ENCODE peak calls at places on chromosomes 11 and 22, in ten cellular contexts. One of them, this sample, is unnamed.

GRCh38 chr11:27619936-27620335 is 80.3 kb downstream of the BDNF start:
- DNase-seq in transverse colon: no peak
- DNase-seq in endodermal cell: no peak
- DNase-seq in psoas muscle: no peak
- DNase-seq in cardiac muscle cell: no peak
- DNase-seq in kidney: no peak
- DNase-seq in stomach: no peak
- DNase-seq in MM.1S: no peak
- DNase-seq in A549: no peak
- DNase-seq in neural progenitor cell: no peak
- DNase-seq in this sample: no peak

GRCh38 chr11:84905411-84905810 is 721.7 kb downstream of the DLG2 start:
- DNase-seq in MM.1S: no peak
- DNase-seq in stomach: no peak
- DNase-seq in endodermal cell: no peak
- DNase-seq in A549: no peak
- DNase-seq in kidney: no peak
- DNase-seq in transverse colon: no peak
- DNase-seq in psoas muscle: no peak
- DNase-seq in cardiac muscle cell: no peak
- DNase-seq in neural progenitor cell: no peak
- DNase-seq in this sample: no peak

GRCh38 chr22:19687561-19688300 is 26.6 kb upstream of the SEPTIN5 start:
- DNase-seq in psoas muscle: peak; percentile 59
- DNase-seq in MM.1S: no peak
- DNase-seq in stomach: no peak
- DNase-seq in kidney: no peak
- DNase-seq in A549: no peak
- DNase-seq in transverse colon: no peak
- DNase-seq in neural progenitor cell: no peak
- DNase-seq in endodermal cell: peak; percentile 36
- DNase-seq in cardiac muscle cell: no peak
- DNase-seq in this sample: no peak

GRCh38 chr11:113697798-113698407 is 8.2 kb downstream of the TMPRSS5 start:
- DNase-seq in A549: no peak
- DNase-seq in cardiac muscle cell: no peak
- DNase-seq in transverse colon: no peak
- DNase-seq in neural progenitor cell: no peak
- DNase-seq in stomach: no peak
- DNase-seq in endodermal cell: no peak
- DNase-seq in psoas muscle: no peak
- DNase-seq in kidney: no peak
- DNase-seq in MM.1S: no peak
- DNase-seq in this sample: no peak

GRCh38 chr11:128783513-128783912 is 83.6 kb downstream of the KCNJ1 start:
- DNase-seq in stomach: no peak
- DNase-seq in kidney: no peak
- DNase-seq in cardiac muscle cell: no peak
- DNase-seq in neural progenitor cell: no peak
- DNase-seq in MM.1S: no peak
- DNase-seq in endodermal cell: no peak
- DNase-seq in psoas muscle: no peak
- DNase-seq in A549: no peak
- DNase-seq in transverse colon: no peak
- DNase-seq in this sample: no peak

GRCh38 chr11:109783842-109784241 is 309.4 kb upstream of the ZC3H12C start:
- DNase-seq in cardiac muscle cell: no peak
- DNase-seq in endodermal cell: no peak
- DNase-seq in neural progenitor cell: peak; percentile 25
- DNase-seq in stomach: no peak
- DNase-seq in kidney: no peak
- DNase-seq in transverse colon: peak; percentile 20
- DNase-seq in A549: no peak
- DNase-seq in MM.1S: peak; percentile 91
- DNase-seq in psoas muscle: no peak
- DNase-seq in this sample: no peak

GRCh38 chr22:20464096-20464614 is 26.5 kb upstream of the SCARF2 start:
- DNase-seq in cardiac muscle cell: no peak
- DNase-seq in stomach: no peak
- DNase-seq in MM.1S: peak; percentile 47
- DNase-seq in transverse colon: no peak
- DNase-seq in endodermal cell: no peak
- DNase-seq in A549: no peak
- DNase-seq in neural progenitor cell: no peak
- DNase-seq in kidney: peak; percentile 57
- DNase-seq in psoas muscle: no peak
- DNase-seq in this sample: no peak

GRCh38 chr11:30992513-30992849 is 377.1 kb downstream of the DCDC1 start:
- DNase-seq in stomach: no peak
- DNase-seq in MM.1S: peak; percentile 15
- DNase-seq in neural progenitor cell: no peak
- DNase-seq in cardiac muscle cell: no peak
- DNase-seq in endodermal cell: peak; percentile 54
- DNase-seq in A549: peak; percentile 35
- DNase-seq in kidney: no peak
- DNase-seq in psoas muscle: no peak
- DNase-seq in transverse colon: no peak
- DNase-seq in this sample: no peak

GRCh38 chr11:124762624-124763155 is 600 bp upstream of the ESAM start:
- DNase-seq in endodermal cell: no peak
- DNase-seq in transverse colon: peak; percentile 19
- DNase-seq in psoas muscle: no peak
- DNase-seq in stomach: no peak
- DNase-seq in neural progenitor cell: peak; percentile 67
- DNase-seq in A549: no peak
- DNase-seq in cardiac muscle cell: no peak
- DNase-seq in MM.1S: peak; percentile 27
- DNase-seq in kidney: peak; percentile 77
- DNase-seq in this sample: peak; percentile 4

GRCh38 chr11:124762077-124762623 is at the start of gene ESAM:
- DNase-seq in transverse colon: peak; percentile 84
- DNase-seq in cardiac muscle cell: no peak
- DNase-seq in neural progenitor cell: peak; percentile 72
- DNase-seq in stomach: peak; percentile 76
- DNase-seq in endodermal cell: peak; percentile 81
- DNase-seq in kidney: peak; percentile 86
- DNase-seq in A549: peak; percentile 31
- DNase-seq in MM.1S: peak; percentile 81
- DNase-seq in psoas muscle: peak; percentile 41
- DNase-seq in this sample: no peak

GRCh38 chr11:124761301-124762021 is 629 bp downstream of the ESAM start:
- DNase-seq in endodermal cell: peak; percentile 60
- DNase-seq in cardiac muscle cell: no peak
- DNase-seq in neural progenitor cell: peak; percentile 58
- DNase-seq in transverse colon: no peak
- DNase-seq in psoas muscle: peak; percentile 22
- DNase-seq in A549: no peak
- DNase-seq in kidney: no peak
- DNase-seq in stomach: no peak
- DNase-seq in MM.1S: no peak
- DNase-seq in this sample: no peak

GRCh38 chr11:124760806-124761205 is 1.3 kb downstream of the ESAM start:
- DNase-seq in A549: no peak
- DNase-seq in cardiac muscle cell: no peak
- DNase-seq in kidney: no peak
- DNase-seq in transverse colon: no peak
- DNase-seq in MM.1S: no peak
- DNase-seq in endodermal cell: peak; percentile 44
- DNase-seq in psoas muscle: no peak
- DNase-seq in stomach: no peak
- DNase-seq in neural progenitor cell: no peak
- DNase-seq in this sample: no peak

GRCh38 chr11:124763156-124763947 is 1.3 kb upstream of the ESAM start:
- DNase-seq in stomach: peak; percentile 92
- DNase-seq in transverse colon: peak; percentile 91
- DNase-seq in endodermal cell: peak; percentile 96
- DNase-seq in cardiac muscle cell: peak; percentile 77
- DNase-seq in A549: no peak
- DNase-seq in psoas muscle: peak; percentile 84
- DNase-seq in kidney: peak; percentile 93
- DNase-seq in MM.1S: peak; percentile 79
- DNase-seq in neural progenitor cell: peak; percentile 95
- DNase-seq in this sample: no peak
- TF ChIP-seq CTCF in stomach: peak; percentile 73
- TF ChIP-seq CTCF in transverse colon: peak; percentile 84
- TF ChIP-seq CTCF in endodermal cell: peak; percentile 86
- TF ChIP-seq CTCF in cardiac muscle cell: peak; percentile 82
- TF ChIP-seq CTCF in A549: peak; percentile 62
- TF ChIP-seq CTCF in psoas muscle: peak; percentile 74
- TF ChIP-seq CTCF in kidney: peak; percentile 89
- TF ChIP-seq CTCF in MM.1S: peak; percentile 69
- TF ChIP-seq CTCF in neural progenitor cell: peak; percentile 77
- TF ChIP-seq CTCF in this sample: peak; percentile 76

DNA sequence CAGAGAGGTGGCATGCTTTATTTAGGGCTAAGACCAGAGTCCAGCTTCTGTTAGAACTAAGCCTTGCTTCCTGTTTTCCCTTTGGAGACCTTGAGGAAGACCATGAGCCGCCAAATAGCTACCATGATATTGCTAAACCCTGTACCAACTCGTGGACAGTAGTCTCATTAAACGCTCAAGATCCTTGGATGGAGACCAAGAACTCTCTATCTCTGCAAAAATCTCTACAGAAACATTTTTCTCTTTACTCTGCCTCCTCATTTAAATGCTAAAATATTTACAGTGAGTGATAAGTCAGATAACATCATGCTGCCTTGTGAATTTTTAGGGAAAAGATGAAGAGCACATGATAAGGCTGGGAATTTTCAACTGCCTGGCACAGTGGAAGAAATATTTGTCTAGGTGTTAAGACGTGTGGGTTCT is 197.8 kb downstream of the MAML2 start:
- DNase-seq in neural progenitor cell: no peak
- DNase-seq in MM.1S: no peak
- DNase-seq in transverse colon: no peak
- DNase-seq in cardiac muscle cell: no peak
- DNase-seq in endodermal cell: no peak
- DNase-seq in kidney: no peak
- DNase-seq in stomach: no peak
- DNase-seq in A549: no peak
- DNase-seq in psoas muscle: no peak
- DNase-seq in this sample: no peak
- H3K27ac ChIP-seq in neural progenitor cell: no peak overlapping the region
- H3K27ac ChIP-seq in MM.1S: peak overlapping the region; percentile 4
- H3K27ac ChIP-seq in transverse colon: no peak overlapping the region
- H3K27ac ChIP-seq in cardiac muscle cell: no peak overlapping the region
- H3K27ac ChIP-seq in endodermal cell: no peak overlapping the region
- H3K27ac ChIP-seq in kidney: no peak overlapping the region
- H3K27ac ChIP-seq in stomach: no peak overlapping the region
- H3K27ac ChIP-seq in A549: no peak overlapping the region
- H3K27ac ChIP-seq in psoas muscle: no peak overlapping the region
- H3K27ac ChIP-seq in this sample: no peak overlapping the region

GRCh38 chr22:43884600-43885318 is 7.1 kb downstream of the PNPLA5 start:
- DNase-seq in A549: peak; percentile 57
- DNase-seq in endodermal cell: peak; percentile 95
- DNase-seq in neural progenitor cell: peak; percentile 77
- DNase-seq in psoas muscle: peak; percentile 68
- DNase-seq in stomach: peak; percentile 57
- DNase-seq in transverse colon: peak; percentile 49
- DNase-seq in MM.1S: peak; percentile 45
- DNase-seq in kidney: peak; percentile 84
- DNase-seq in cardiac muscle cell: peak; percentile 58
- DNase-seq in this sample: peak; percentile 14

GRCh38 chr22:43886231-43886630 is 5.6 kb downstream of the PNPLA5 start:
- DNase-seq in MM.1S: no peak
- DNase-seq in psoas muscle: no peak
- DNase-seq in cardiac muscle cell: no peak
- DNase-seq in stomach: no peak
- DNase-seq in transverse colon: no peak
- DNase-seq in kidney: peak; percentile 18
- DNase-seq in A549: no peak
- DNase-seq in endodermal cell: no peak
- DNase-seq in neural progenitor cell: no peak
- DNase-seq in this sample: no peak

GRCh38 chr22:43883719-43884415 is 7.9 kb downstream of the PNPLA5 start:
- DNase-seq in neural progenitor cell: no peak
- DNase-seq in cardiac muscle cell: no peak
- DNase-seq in A549: no peak
- DNase-seq in stomach: no peak
- DNase-seq in psoas muscle: no peak
- DNase-seq in transverse colon: no peak
- DNase-seq in kidney: peak; percentile 60
- DNase-seq in endodermal cell: peak; percentile 38
- DNase-seq in MM.1S: no peak
- DNase-seq in this sample: no peak

GRCh38 chr22:43885786-43886185 is 6.0 kb downstream of the PNPLA5 start:
- DNase-seq in cardiac muscle cell: no peak
- DNase-seq in psoas muscle: no peak
- DNase-seq in MM.1S: no peak
- DNase-seq in endodermal cell: no peak
- DNase-seq in neural progenitor cell: no peak
- DNase-seq in stomach: no peak
- DNase-seq in transverse colon: no peak
- DNase-seq in kidney: no peak
- DNase-seq in A549: no peak
- DNase-seq in this sample: no peak

GRCh38 chr22:43885319-43885671 is 6.5 kb downstream of the PNPLA5 start:
- DNase-seq in transverse colon: no peak
- DNase-seq in cardiac muscle cell: no peak
- DNase-seq in MM.1S: no peak
- DNase-seq in kidney: no peak
- DNase-seq in stomach: no peak
- DNase-seq in A549: no peak
- DNase-seq in psoas muscle: no peak
- DNase-seq in neural progenitor cell: no peak
- DNase-seq in endodermal cell: no peak
- DNase-seq in this sample: no peak
- TF ChIP-seq CTCF in transverse colon: no peak
- TF ChIP-seq CTCF in cardiac muscle cell: no peak
- TF ChIP-seq CTCF in MM.1S: no peak
- TF ChIP-seq CTCF in kidney: no peak
- TF ChIP-seq CTCF in stomach: no peak
- TF ChIP-seq CTCF in A549: peak; percentile 15
- TF ChIP-seq CTCF in psoas muscle: no peak
- TF ChIP-seq CTCF in neural progenitor cell: no peak
- TF ChIP-seq CTCF in endodermal cell: no peak
- TF ChIP-seq CTCF in this sample: no peak

DNA sequence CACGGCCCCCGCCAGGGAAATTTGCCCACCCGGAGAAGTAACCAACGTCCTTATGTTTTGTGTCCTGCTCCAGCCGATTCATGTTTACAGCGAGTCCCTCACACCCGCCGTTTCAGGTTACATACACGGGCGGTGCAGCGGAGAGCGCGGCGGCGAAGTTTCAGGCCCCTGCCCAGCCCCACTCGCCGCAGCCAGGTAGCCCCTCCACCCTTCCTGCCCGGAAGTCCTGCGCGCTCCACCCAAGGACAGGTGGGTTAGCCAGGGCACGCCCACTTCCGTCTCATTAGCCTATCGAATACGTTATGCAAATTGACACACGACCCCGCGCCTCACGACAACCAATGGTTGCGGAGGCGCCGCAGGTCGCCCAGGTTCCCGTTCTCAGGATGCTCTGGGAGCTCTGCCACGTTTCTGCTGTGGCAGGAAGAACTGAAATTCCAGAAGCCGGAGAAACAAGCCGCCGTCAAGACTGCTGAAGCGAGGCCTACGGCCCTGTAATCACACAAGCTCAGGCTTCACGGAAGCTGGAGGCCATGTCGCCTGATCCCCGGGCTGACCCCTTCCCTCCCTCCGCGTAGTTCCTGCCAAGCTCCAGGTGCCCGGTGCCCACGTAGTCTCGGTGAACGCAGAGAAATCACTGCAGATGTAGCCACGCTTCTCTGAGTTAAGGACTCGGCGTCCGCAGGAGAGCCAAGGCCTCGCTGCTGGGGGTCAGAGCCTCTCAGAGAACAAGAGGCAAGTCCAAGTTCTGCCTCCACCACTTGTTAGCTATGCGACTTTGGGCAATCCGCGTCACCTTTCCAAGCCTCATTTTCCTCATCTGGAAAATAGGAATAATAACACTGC is 22.4 kb upstream of the MYH9 start:
- DNase-seq in endodermal cell: peak; percentile 99
- DNase-seq in transverse colon: peak; percentile 96
- DNase-seq in stomach: peak; percentile 98
- DNase-seq in MM.1S: no peak
- DNase-seq in kidney: peak; percentile 98
- DNase-seq in cardiac muscle cell: peak; percentile 83
- DNase-seq in neural progenitor cell: peak; percentile 100
- DNase-seq in A549: no peak
- DNase-seq in psoas muscle: peak; percentile 65
- DNase-seq in this sample: peak; percentile 92
- H3K27ac ChIP-seq in endodermal cell: peak overlapping the region; percentile 77
- H3K27ac ChIP-seq in transverse colon: peak overlapping the region; percentile 84
- H3K27ac ChIP-seq in stomach: peak overlapping the region; percentile 95
- H3K27ac ChIP-seq in MM.1S: no peak overlapping the region
- H3K27ac ChIP-seq in kidney: peak overlapping the region; percentile 93
- H3K27ac ChIP-seq in cardiac muscle cell: peak overlapping the region; percentile 98
- H3K27ac ChIP-seq in neural progenitor cell: peak overlapping the region; percentile 88
- H3K27ac ChIP-seq in A549: no peak overlapping the region
- H3K27ac ChIP-seq in psoas muscle: peak overlapping the region; percentile 80
- H3K27ac ChIP-seq in this sample: peak overlapping the region; percentile 57